ENCODE peak calls at places on chromosome 2, in four cellular contexts. R is mucosa of gallbladder, T is EL, P is NCI-H1417. H is an unnamed sample.

GRCh38 chr2:145851730-145852129 is 1331.8 kb upstream of the ZEB2 start:
- DNase-seq in R (no peak), P (peak), T (no peak), H (no peak)

GRCh38 chr2:207163053-207163814 is 2.5 kb downstream of the KLF7 start:
- DNase-seq in T (peak), P (no peak), R (peak), H (no peak)

GRCh38 chr2:111057721-111058120 is 63.0 kb upstream of the BCL2L11 start:
- DNase-seq in T (no peak), P (no peak), R (no peak), H (no peak)

GRCh38 chr2:108611021-108611420 is 76.8 kb downstream of the LIMS1 start:
- DNase-seq in P (no peak), R (no peak), T (no peak), H (no peak)

GRCh38 chr2:109660046-109660860 is 46.1 kb downstream of the SOWAHC start:
- DNase-seq in R (no peak), P (no peak), T (no peak), H (no peak)

GRCh38 chr2:173496746-173497145 is 142.1 kb downstream of the CDCA7 start:
- DNase-seq in R (no peak), T (peak), P (no peak), H (no peak)

GRCh38 chr2:35871672-35872071 is 483.9 kb upstream of the CRIM1 start:
- DNase-seq in P (no peak), T (peak), R (no peak), H (no peak)

GRCh38 chr2:174436351-174436750 is 40.8 kb downstream of the SCRN3 start:
- DNase-seq in T (no peak), R (no peak), P (no peak), H (no peak)

GRCh38 chr2:213923543-213923942 is 487.3 kb upstream of the VWC2L start:
- DNase-seq in R (no peak), T (no peak), P (no peak), H (no peak)

GRCh38 chr2:238294046-238294392 is 5.6 kb upstream of the PER2 start:
- DNase-seq in T (no peak), P (no peak), R (no peak), H (no peak)